ENCODE peak calls at places on chromosomes 13 and 19, in five cellular contexts. T is progenitor cell of endocrine pancreas; F is thoracic aorta; O is pancreas; H is effector memory CD4-positive, alpha-beta T cell. B is an unnamed sample.

GRCh38 chr13:49554387-49554786 is 31.0 kb downstream of the RCBTB1 start:
- DNase-seq in T (no peak), F (no peak), O (no peak), H (no peak), B (no peak)

GRCh38 chr13:50353651-50354415 is 338.6 kb downstream of the KCNRG start:
- DNase-seq in T (no peak), F (no peak), O (no peak), H (no peak), B (no peak)

GRCh38 chr19:19448238-19448544 is 42.7 kb downstream of the GATAD2A start:
- DNase-seq in T (no peak), F (no peak), O (peak), H (no peak), B (no peak)

GRCh38 chr19:33578697-33579096 is 43.1 kb upstream of the CHST8 start:
- DNase-seq in T (no peak), F (no peak), O (no peak), H (no peak), B (no peak)

GRCh38 chr19:40006273-40006691 is 9.4 kb downstream of the ZNF546 start:
- DNase-seq in T (no peak), F (no peak), O (no peak), H (no peak), B (no peak)

GRCh38 chr19:57754091-57754673 is 7.6 kb downstream of the ZNF776 start:
- DNase-seq in T (no peak), F (no peak), O (no peak), H (no peak), B (no peak)

GRCh38 chr19:28468701-28469459 is 744.1 kb downstream of the UQCRFS1 start:
- DNase-seq in T (no peak), F (no peak), O (peak), H (no peak), B (no peak)

GRCh38 chr19:14496849-14497346 is 971 bp upstream of the GIPC1 start:
- DNase-seq in T (no peak), F (no peak), O (no peak), H (no peak), B (no peak)

GRCh38 chr19:35476149-35476548 is 14.1 kb downstream of the KRTDAP start:
- DNase-seq in T (no peak), F (no peak), O (no peak), H (no peak), B (no peak)

GRCh38 chr19:47106819-47107200 is 6.8 kb downstream of the ZC3H4 start:
- DNase-seq in T (no peak), F (no peak), O (no peak), H (no peak), B (no peak)